ENCODE peak calls at places on chromosomes 1 and 21, in eight cellular contexts. One of them, this sample, is unnamed.

GRCh38 chr21:45642122-45642813 is 1.3 kb upstream of the PCBP3 start:
- DNase-seq in NCI-H2081: no peak
- DNase-seq in WTC11: peak; percentile 38
- DNase-seq in H54: no peak
- DNase-seq in kidney: peak; percentile 88
- DNase-seq in NCI-H1436: peak; percentile 49
- DNase-seq in activated T-helper 1 cell treated with anti-CD3 and anti-CD28 coated beads, Interleukin-12 subunit alpha, Interleukin-12 subunit beta, Interleukin-2, Interleukin-4 antibody, amounts not matched to agents 30 ng/mL and 10 ng/mL and 1 ng/mL, durations not matched to agents 14 hours and 24 hours and 36 hours: no peak
- DNase-seq in RWPE1: no peak
- DNase-seq in this sample: no peak

GRCh38 chr1:46520063-46520911 is 30.7 kb downstream of the DMBX1 start:
- DNase-seq in NCI-H2081: no peak
- DNase-seq in WTC11: peak; percentile 51
- DNase-seq in H54: peak; percentile 95
- DNase-seq in kidney: peak; percentile 78
- DNase-seq in NCI-H1436: peak; percentile 23
- DNase-seq in activated T-helper 1 cell treated with anti-CD3 and anti-CD28 coated beads, Interleukin-12 subunit alpha, Interleukin-12 subunit beta, Interleukin-2, Interleukin-4 antibody, amounts not matched to agents 30 ng/mL and 10 ng/mL and 1 ng/mL, durations not matched to agents 14 hours and 24 hours and 36 hours: no peak
- DNase-seq in RWPE1: peak; percentile 86
- DNase-seq in this sample: no peak

GRCh38 chr1:186806477-186806876 is 22.3 kb upstream of the PLA2G4A start:
- DNase-seq in NCI-H2081: no peak
- DNase-seq in WTC11: peak; percentile 33
- DNase-seq in H54: no peak
- DNase-seq in kidney: no peak
- DNase-seq in NCI-H1436: no peak
- DNase-seq in activated T-helper 1 cell treated with anti-CD3 and anti-CD28 coated beads, Interleukin-12 subunit alpha, Interleukin-12 subunit beta, Interleukin-2, Interleukin-4 antibody, amounts not matched to agents 30 ng/mL and 10 ng/mL and 1 ng/mL, durations not matched to agents 14 hours and 24 hours and 36 hours: no peak
- DNase-seq in RWPE1: peak; percentile 54
- DNase-seq in this sample: no peak

GRCh38 chr1:228903573-228904122 is 168.4 kb downstream of the RHOU start:
- DNase-seq in NCI-H2081: no peak
- DNase-seq in WTC11: no peak
- DNase-seq in H54: no peak
- DNase-seq in kidney: peak; percentile 77
- DNase-seq in NCI-H1436: peak; percentile 6
- DNase-seq in activated T-helper 1 cell treated with anti-CD3 and anti-CD28 coated beads, Interleukin-12 subunit alpha, Interleukin-12 subunit beta, Interleukin-2, Interleukin-4 antibody, amounts not matched to agents 30 ng/mL and 10 ng/mL and 1 ng/mL, durations not matched to agents 14 hours and 24 hours and 36 hours: no peak
- DNase-seq in RWPE1: no peak
- DNase-seq in this sample: no peak

GRCh38 chr1:244210884-244211558 is 159.9 kb downstream of the ZBTB18 start:
- DNase-seq in NCI-H2081: no peak
- DNase-seq in WTC11: peak; percentile 80
- DNase-seq in H54: peak; percentile 40
- DNase-seq in kidney: no peak
- DNase-seq in NCI-H1436: no peak
- DNase-seq in activated T-helper 1 cell treated with anti-CD3 and anti-CD28 coated beads, Interleukin-12 subunit alpha, Interleukin-12 subunit beta, Interleukin-2, Interleukin-4 antibody, amounts not matched to agents 30 ng/mL and 10 ng/mL and 1 ng/mL, durations not matched to agents 14 hours and 24 hours and 36 hours: no peak
- DNase-seq in RWPE1: no peak
- DNase-seq in this sample: no peak

GRCh38 chr1:231337043-231337471 is 595 bp downstream of the EXOC8 start:
- DNase-seq in NCI-H2081: no peak
- DNase-seq in WTC11: no peak
- DNase-seq in H54: no peak
- DNase-seq in kidney: no peak
- DNase-seq in NCI-H1436: no peak
- DNase-seq in activated T-helper 1 cell treated with anti-CD3 and anti-CD28 coated beads, Interleukin-12 subunit alpha, Interleukin-12 subunit beta, Interleukin-2, Interleukin-4 antibody, amounts not matched to agents 30 ng/mL and 10 ng/mL and 1 ng/mL, durations not matched to agents 14 hours and 24 hours and 36 hours: peak; percentile 58
- DNase-seq in RWPE1: no peak
- DNase-seq in this sample: no peak

GRCh38 chr1:169106095-169106920 is at the start of gene ATP1B1:
- DNase-seq in NCI-H2081: peak; percentile 94
- DNase-seq in WTC11: peak; percentile 93
- DNase-seq in H54: peak; percentile 86
- DNase-seq in kidney: peak; percentile 96
- DNase-seq in NCI-H1436: peak; percentile 91
- DNase-seq in activated T-helper 1 cell treated with anti-CD3 and anti-CD28 coated beads, Interleukin-12 subunit alpha, Interleukin-12 subunit beta, Interleukin-2, Interleukin-4 antibody, amounts not matched to agents 30 ng/mL and 10 ng/mL and 1 ng/mL, durations not matched to agents 14 hours and 24 hours and 36 hours: peak; percentile 81
- DNase-seq in RWPE1: peak; percentile 93
- DNase-seq in this sample: peak; percentile 60

GRCh38 chr1:99943238-99943794 is 26.5 kb upstream of the SLC35A3 start:
- DNase-seq in NCI-H2081: no peak
- DNase-seq in WTC11: no peak
- DNase-seq in H54: no peak
- DNase-seq in kidney: no peak
- DNase-seq in NCI-H1436: peak; percentile 76
- DNase-seq in activated T-helper 1 cell treated with anti-CD3 and anti-CD28 coated beads, Interleukin-12 subunit alpha, Interleukin-12 subunit beta, Interleukin-2, Interleukin-4 antibody, amounts not matched to agents 30 ng/mL and 10 ng/mL and 1 ng/mL, durations not matched to agents 14 hours and 24 hours and 36 hours: no peak
- DNase-seq in RWPE1: no peak
- DNase-seq in this sample: no peak

GRCh38 chr1:212481438-212481767 is 48.7 kb downstream of the NENF start:
- DNase-seq in NCI-H2081: no peak
- DNase-seq in WTC11: no peak
- DNase-seq in H54: no peak
- DNase-seq in kidney: no peak
- DNase-seq in NCI-H1436: no peak
- DNase-seq in activated T-helper 1 cell treated with anti-CD3 and anti-CD28 coated beads, Interleukin-12 subunit alpha, Interleukin-12 subunit beta, Interleukin-2, Interleukin-4 antibody, amounts not matched to agents 30 ng/mL and 10 ng/mL and 1 ng/mL, durations not matched to agents 14 hours and 24 hours and 36 hours: no peak
- DNase-seq in RWPE1: no peak
- DNase-seq in this sample: no peak

GRCh38 chr1:207619833-207620572 is 24.9 kb upstream of the CR1L start:
- DNase-seq in NCI-H2081: peak; percentile 62
- DNase-seq in WTC11: no peak
- DNase-seq in H54: peak; percentile 19
- DNase-seq in kidney: no peak
- DNase-seq in NCI-H1436: peak; percentile 34
- DNase-seq in activated T-helper 1 cell treated with anti-CD3 and anti-CD28 coated beads, Interleukin-12 subunit alpha, Interleukin-12 subunit beta, Interleukin-2, Interleukin-4 antibody, amounts not matched to agents 30 ng/mL and 10 ng/mL and 1 ng/mL, durations not matched to agents 14 hours and 24 hours and 36 hours: no peak
- DNase-seq in RWPE1: peak; percentile 41
- DNase-seq in this sample: no peak

GRCh38 chr1:52400131-52400530 is 4.1 kb downstream of the ORC1 start:
- DNase-seq in NCI-H2081: no peak
- DNase-seq in WTC11: no peak
- DNase-seq in H54: no peak
- DNase-seq in kidney: no peak
- DNase-seq in NCI-H1436: no peak
- DNase-seq in activated T-helper 1 cell treated with anti-CD3 and anti-CD28 coated beads, Interleukin-12 subunit alpha, Interleukin-12 subunit beta, Interleukin-2, Interleukin-4 antibody, amounts not matched to agents 30 ng/mL and 10 ng/mL and 1 ng/mL, durations not matched to agents 14 hours and 24 hours and 36 hours: no peak
- DNase-seq in RWPE1: no peak
- DNase-seq in this sample: no peak

GRCh38 chr1:67818725-67819301 is 14.5 kb downstream of the GNG12 start:
- DNase-seq in NCI-H2081: no peak
- DNase-seq in WTC11: no peak
- DNase-seq in H54: no peak
- DNase-seq in kidney: no peak
- DNase-seq in NCI-H1436: no peak
- DNase-seq in activated T-helper 1 cell treated with anti-CD3 and anti-CD28 coated beads, Interleukin-12 subunit alpha, Interleukin-12 subunit beta, Interleukin-2, Interleukin-4 antibody, amounts not matched to agents 30 ng/mL and 10 ng/mL and 1 ng/mL, durations not matched to agents 14 hours and 24 hours and 36 hours: no peak
- DNase-seq in RWPE1: no peak
- DNase-seq in this sample: no peak

This sample was measured in brain pericyte.